ENCODE peak calls at places on chromosomes 4 and X, in ten cellular contexts. G, T, W, V, X, L, S, I, Q and J are unnamed samples.

GRCh38 chrX:34918856-34919255 is 23.7 kb upstream of the FAM47B start:
- DNase-seq in G (peak), T (no peak), W (no peak), V (no peak), X (no peak), L (no peak), S (peak), I (no peak), Q (no peak), J (no peak)

GRCh38 chr4:177718514-177718913 is 276.3 kb upstream of the AGA start:
- DNase-seq in G (no peak), T (no peak), W (no peak), V (no peak), X (no peak), L (no peak), S (no peak), I (no peak), Q (no peak), J (no peak)

GRCh38 chr4:76690091-76690905 is 207.6 kb downstream of the SOWAHB start:
- DNase-seq in G (no peak), T (no peak), W (no peak), V (no peak), X (no peak), L (no peak), S (no peak), I (no peak), Q (no peak), J (no peak)

GRCh38 chr4:2095236-2096072 is 36.3 kb downstream of the NAT8L start:
- DNase-seq in G (no peak), T (no peak), W (no peak), V (no peak), X (no peak), L (no peak), S (no peak), I (no peak), Q (no peak), J (no peak)

GRCh38 chr4:7327341-7327885 is 107.3 kb downstream of the PSAPL1 start:
- DNase-seq in G (peak), T (no peak), W (no peak), V (no peak), X (no peak), L (no peak), S (no peak), I (no peak), Q (no peak), J (no peak)

GRCh38 chr4:15416357-15417327 is 11.2 kb upstream of the C1QTNF7 start:
- DNase-seq in G (no peak), T (no peak), W (no peak), V (no peak), X (no peak), L (no peak), S (no peak), I (no peak), Q (no peak), J (no peak)

GRCh38 chr4:148431401-148431800 is 10.8 kb downstream of the NR3C2 start:
- DNase-seq in G (no peak), T (no peak), W (no peak), V (no peak), X (no peak), L (no peak), S (no peak), I (no peak), Q (no peak), J (no peak)

GRCh38 chr4:64539234-64539849 is 130.1 kb upstream of the TECRL start:
- DNase-seq in G (peak), T (peak), W (no peak), V (peak), X (no peak), L (peak), S (peak), I (no peak), Q (no peak), J (no peak)

GRCh38 chr4:187814737-187815465 is 180.7 kb upstream of the ZFP42 start:
- DNase-seq in G (no peak), T (no peak), W (no peak), V (no peak), X (no peak), L (no peak), S (no peak), I (no peak), Q (peak), J (no peak)

GRCh38 chrX:101619336-101619735 is 1.5 kb upstream of the ARMCX6 start:
- DNase-seq in G (peak), T (no peak), W (no peak), V (no peak), X (no peak), L (no peak), S (peak), I (no peak), Q (no peak), J (no peak)

GRCh38 chr4:74369860-74370259 is 4.9 kb downstream of the EREG start:
- DNase-seq in G (no peak), T (no peak), W (no peak), V (no peak), X (no peak), L (no peak), S (no peak), I (no peak), Q (no peak), J (no peak)